ENCODE peak calls at places on chromosomes 2 and 18, in seven cellular contexts. X is GM19239; O is lower lobe of right lung; L is posterior vena cava; B is IMR-90; R is NCI-H2171; Y is activated naive CD4-positive, alpha-beta T cell treated with anti-CD3 and anti-CD28 coated beads for 36 hours. Q is an unnamed sample.

GRCh38 chr2:236782938-236783337 is 213.3 kb downstream of the ACKR3 start:
- DNase-seq in X (no peak), O (no peak), L (peak; percentile 17), B (peak; percentile 25), R (no peak), Y (no peak), Q (peak; percentile 38)

GRCh38 chr2:215609089-215610032 is 173.5 kb upstream of the FN1 start:
- DNase-seq in X (no peak), O (no peak), L (no peak), B (peak; percentile 81), R (no peak), Y (no peak), Q (peak; percentile 86)

GRCh38 chr2:233209117-233209977 is 42.1 kb upstream of the ATG16L1 start:
- DNase-seq in X (no peak), O (no peak), L (peak; percentile 10), B (peak; percentile 25), R (no peak), Y (no peak), Q (peak; percentile 28)

GRCh38 chr18:60537074-60537473 is 164.5 kb upstream of the MC4R start:
- DNase-seq in X (no peak), O (no peak), L (no peak), B (no peak), R (no peak), Y (no peak), Q (no peak)

GRCh38 chr2:7612969-7613368 is 695.8 kb downstream of the RNF144A start:
- DNase-seq in X (no peak), O (no peak), L (no peak), B (peak; percentile 10), R (no peak), Y (no peak), Q (peak; percentile 25)

GRCh38 chr2:77999376-77999775 is 477.2 kb upstream of the LRRTM4 start:
- DNase-seq in X (no peak), O (no peak), L (no peak), B (no peak), R (no peak), Y (no peak), Q (no peak)

GRCh38 chr18:54086863-54087262 is 137.6 kb downstream of the MBD2 start:
- DNase-seq in X (no peak), O (no peak), L (no peak), B (no peak), R (no peak), Y (no peak), Q (no peak)

GRCh38 chr18:54713386-54713785 is 114.9 kb upstream of the RAB27B start:
- DNase-seq in X (no peak), O (no peak), L (no peak), B (no peak), R (no peak), Y (no peak), Q (no peak)

GRCh38 chr2:205158404-205158803 is 523.9 kb upstream of the NRP2 start:
- DNase-seq in X (no peak), O (no peak), L (no peak), B (no peak), R (no peak), Y (no peak), Q (no peak)

GRCh38 chr2:144938308-144938709 is 418.4 kb upstream of the ZEB2 start:
- DNase-seq in X (no peak), O (no peak), L (no peak), B (peak; percentile 80), R (no peak), Y (no peak), Q (peak; percentile 84)